ENCODE peak calls at places on chromosomes 16 and 17, in six cellular contexts. L is mucosa of descending colon; N is AG09319; A is CD8-positive, alpha-beta T cell; W is stomach; V is Peyer's patch. B is an unnamed sample.

GRCh38 chr17:55273579-55274370 is 9.0 kb downstream of the HLF start:
- DNase-seq in L (no peak), N (no peak), A (no peak), W (peak), V (no peak), B (no peak)

GRCh38 chr16:9713151-9713550 is 469.1 kb downstream of the GRIN2A start:
- DNase-seq in L (no peak), N (no peak), A (no peak), W (no peak), V (no peak), B (no peak)

GRCh38 chr17:74610108-74610507 is 13.4 kb downstream of the CD300E start:
- DNase-seq in L (no peak), N (no peak), A (no peak), W (no peak), V (no peak), B (no peak)

GRCh38 chr16:82641336-82641984 is 14.7 kb downstream of the CDH13 start:
- DNase-seq in L (no peak), N (no peak), A (no peak), W (no peak), V (no peak), B (no peak)

GRCh38 chr17:57677301-57677700 is 67.8 kb downstream of the CCDC182 start:
- DNase-seq in L (no peak), N (no peak), A (no peak), W (no peak), V (no peak), B (no peak)

GRCh38 chr16:28986492-28986891 is 1.6 kb downstream of the LAT start:
- DNase-seq in L (no peak), N (no peak), A (peak), W (no peak), V (no peak), B (no peak)

GRCh38 chr17:62782730-62783260 is 25.3 kb downstream of the MARCHF10 start:
- DNase-seq in L (no peak), N (no peak), A (no peak), W (no peak), V (no peak), B (no peak)

GRCh38 chr16:85286066-85286712 is 173.9 kb upstream of the CIBAR2 start:
- DNase-seq in L (peak), N (peak), A (no peak), W (peak), V (no peak), B (no peak)

GRCh38 chr16:83606486-83607030 is 201.2 kb upstream of the HSBP1 start:
- DNase-seq in L (no peak), N (no peak), A (no peak), W (no peak), V (no peak), B (no peak)

GRCh38 chr16:3140603-3141427 is 6.0 kb downstream of the ZNF213 start:
- DNase-seq in L (peak), N (no peak), A (no peak), W (no peak), V (no peak), B (no peak)

GRCh38 chr17:81228420-81228819 is 5.7 kb upstream of the CEP131 start:
- DNase-seq in L (no peak), N (no peak), A (no peak), W (no peak), V (peak), B (no peak)

GRCh38 chr17:81428945-81429344 is 33.7 kb downstream of the BAHCC1 start:
- DNase-seq in L (no peak), N (no peak), A (no peak), W (no peak), V (no peak), B (no peak)

GRCh38 chr17:35968520-35969054 is 12.7 kb downstream of the CCL16 start:
- DNase-seq in L (no peak), N (no peak), A (no peak), W (no peak), V (no peak), B (no peak)

GRCh38 chr17:46947236-46947635 is 24.3 kb downstream of the GOSR2 start:
- DNase-seq in L (no peak), N (no peak), A (no peak), W (no peak), V (no peak), B (no peak)

GRCh38 chr17:50076591-50077235 is 18.4 kb upstream of the PDK2 start:
- DNase-seq in L (no peak), N (no peak), A (no peak), W (no peak), V (no peak), B (no peak)

GRCh38 chr17:79951361-79952264 is 84.1 kb downstream of the TBC1D16 start:
- DNase-seq in L (no peak), N (peak), A (no peak), W (peak), V (no peak), B (no peak)

GRCh38 chr17:40535924-40536717 is 29.2 kb downstream of the CCR7 start:
- DNase-seq in L (no peak), N (no peak), A (no peak), W (no peak), V (no peak), B (no peak)

GRCh38 chr17:2468270-2468669 is 43.4 kb downstream of the METTL16 start:
- DNase-seq in L (no peak), N (peak), A (no peak), W (no peak), V (no peak), B (no peak)

GRCh38 chr16:90047714-90048346 is 28.6 kb upstream of the DBNDD1 start:
- DNase-seq in L (no peak), N (no peak), A (no peak), W (no peak), V (no peak), B (no peak)

GRCh38 chr16:21156767-21157467 is 1.6 kb upstream of the LDAF1 start:
- DNase-seq in L (no peak), N (peak), A (no peak), W (peak), V (no peak), B (peak)

GRCh38 chr16:16025214-16025968 is 76.0 kb downstream of the ABCC1 start:
- DNase-seq in L (peak), N (peak), A (peak), W (no peak), V (peak), B (no peak)

GRCh38 chr17:48642843-48643696 is 16.9 kb upstream of the HOXB9 start:
- DNase-seq in L (no peak), N (no peak), A (no peak), W (no peak), V (no peak), B (no peak)

GRCh38 chr16:53509906-53510703 is 7.1 kb upstream of the AKTIP start:
- DNase-seq in L (peak), N (no peak), A (peak), W (peak), V (peak), B (peak)

GRCh38 chr17:21283482-21284318 is 811 bp upstream of the MAP2K3 start:
- DNase-seq in L (peak), N (no peak), A (no peak), W (peak), V (no peak), B (no peak)

GRCh38 chr17:75109407-75110236 is at the start of gene ARMC7:
- DNase-seq in L (peak), N (no peak), A (peak), W (peak), V (peak), B (peak)

GRCh38 chr16:19662351-19662750 is 55.7 kb downstream of the KNOP1 start:
- DNase-seq in L (no peak), N (no peak), A (no peak), W (no peak), V (no peak), B (no peak)

GRCh38 chr17:64017381-64017980 is 3.0 kb downstream of the ICAM2 start:
- DNase-seq in L (no peak), N (no peak), A (no peak), W (no peak), V (no peak), B (no peak)

GRCh38 chr17:64016974-64017373 is 3.5 kb downstream of the ICAM2 start:
- DNase-seq in L (no peak), N (no peak), A (no peak), W (no peak), V (no peak), B (no peak)

GRCh38 chr17:64019486-64020067 is 856 bp downstream of the ICAM2 start:
- DNase-seq in L (no peak), N (no peak), A (peak), W (no peak), V (no peak), B (no peak)

GRCh38 chr17:64022631-64023063 is 2.2 kb upstream of the ICAM2 start:
- DNase-seq in L (no peak), N (no peak), A (peak), W (no peak), V (no peak), B (no peak)

DNA sequence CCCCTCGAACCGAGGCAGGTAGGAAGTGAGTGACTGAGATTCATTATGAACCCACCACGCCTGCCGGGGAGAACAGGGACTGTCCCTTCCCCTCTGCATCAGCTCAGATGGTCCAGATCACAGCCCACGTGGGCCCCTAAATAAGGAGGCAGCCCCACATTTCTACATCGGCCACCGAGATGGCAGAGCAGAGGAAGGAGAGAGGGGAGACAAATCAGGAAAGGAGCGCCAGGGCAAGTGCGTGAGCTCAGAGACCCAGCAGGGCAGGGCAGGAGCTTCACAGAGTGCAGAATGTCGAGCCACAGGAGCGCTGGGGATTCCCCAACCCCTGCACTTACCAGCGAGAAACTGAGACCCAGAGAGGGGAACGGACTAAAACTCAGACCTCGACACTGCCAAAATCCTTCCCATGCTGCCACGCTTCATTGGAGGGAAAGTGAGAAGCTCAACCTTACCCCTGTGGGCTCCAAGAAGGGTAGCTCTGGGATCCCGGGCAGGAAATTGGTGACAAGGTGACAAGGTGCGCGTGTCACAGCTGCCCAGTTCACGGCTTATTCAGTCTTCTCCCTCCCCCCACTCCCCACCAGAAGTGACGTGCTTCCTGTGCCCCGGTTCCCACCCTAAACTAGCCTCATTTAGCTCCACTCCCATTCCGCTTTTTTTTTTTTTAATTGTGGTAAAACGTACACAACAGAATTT is at the start of gene ICAM2:
- DNase-seq in L (peak), N (no peak), A (peak), W (peak), V (peak), B (no peak)
- TF ChIP-seq CTCF in L (no peak), N (no peak), A (no peak), W (no peak), V (peak), B (no peak)

DNA sequence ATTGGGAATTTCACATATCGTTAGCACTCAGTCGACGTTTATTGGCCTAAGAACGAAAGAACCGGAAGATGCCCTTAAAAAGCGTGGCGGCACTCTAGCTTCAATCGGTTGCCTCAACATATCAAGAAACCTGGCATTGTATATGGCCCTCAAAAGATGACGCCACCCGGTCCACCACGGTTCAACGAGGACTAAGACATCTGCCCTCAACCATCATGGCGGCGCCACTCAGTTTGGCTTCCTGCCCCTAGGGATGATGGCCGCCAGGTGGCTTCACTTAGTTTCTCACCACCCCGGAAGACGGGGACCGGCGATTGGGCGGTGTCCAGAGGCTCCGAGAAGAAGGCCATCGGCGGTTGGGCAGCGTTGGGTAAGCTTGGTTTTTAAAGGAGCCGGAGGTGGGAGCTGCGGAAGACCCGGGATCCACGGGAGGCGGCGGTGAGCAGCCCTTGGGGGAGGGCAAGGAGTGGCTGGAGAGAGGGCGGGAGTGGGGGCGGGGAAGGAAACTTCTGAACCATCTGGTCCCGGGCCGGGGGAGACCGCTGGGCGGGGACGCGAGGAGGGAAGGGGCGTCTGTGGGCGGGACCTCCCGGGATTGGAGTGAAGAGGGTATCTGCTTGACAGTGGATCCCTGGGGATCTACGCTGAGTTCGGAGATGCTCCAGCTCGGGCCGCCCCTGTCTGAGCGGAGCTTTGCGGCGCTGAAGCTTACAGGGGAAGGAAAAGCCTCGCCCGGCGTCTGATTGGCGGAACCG is at the start of gene PRR14:
- DNase-seq in L (peak), N (peak), A (peak), W (peak), V (peak), B (peak)
- TF ChIP-seq CTCF in L (peak), N (no peak), A (no peak), W (peak), V (peak), B (peak)

GRCh38 chr16:7313170-7313569 is 19.5 kb upstream of the RBFOX1 start:
- DNase-seq in L (no peak), N (no peak), A (no peak), W (no peak), V (no peak), B (peak)
- TF ChIP-seq CTCF in L (no peak), N (no peak), A (no peak), W (no peak), V (no peak), B (peak)

GRCh38 chr17:77407321-77408277 is 266.8 kb downstream of the SEC14L1 start:
- DNase-seq in L (no peak), N (no peak), A (no peak), W (no peak), V (no peak), B (no peak)
- TF ChIP-seq CTCF in L (no peak), N (no peak), A (no peak), W (no peak), V (no peak), B (no peak)

B was measured in endothelial cell.